ENCODE peak calls at places on chromosomes 16 and 17, in five cellular contexts. Z, I, P, Y and A are unnamed samples.

GRCh38 chr16:75733305-75734141 is 7.2 kb upstream of the CPHXL start:
- DNase-seq in P (no peak), Y (no peak), Z (no peak), I (no peak), A (no peak)

GRCh38 chr16:89828870-89829629 is 775 bp downstream of the SPIRE2 start:
- DNase-seq in I (no peak), Y (no peak), P (no peak), Z (no peak), A (no peak)

GRCh38 chr17:21030375-21030774 is 12.4 kb downstream of the USP22 start:
- DNase-seq in P (no peak), Z (no peak), I (no peak), Y (no peak), A (no peak)

GRCh38 chr16:81473066-81473488 is 28.5 kb downstream of the CMIP start:
- DNase-seq in Y (peak; percentile 13), Z (no peak), I (no peak), P (no peak), A (no peak)

GRCh38 chr17:34579017-34579946 is at the start of gene TMEM132E:
- DNase-seq in I (peak; percentile 82), Y (peak; percentile 37), P (peak; percentile 73), Z (peak; percentile 29), A (no peak)

GRCh38 chr17:3827124-3827773 is 18.8 kb downstream of the NCBP3 start:
- DNase-seq in Y (no peak), Z (peak; percentile 25), I (no peak), P (no peak), A (peak; percentile 51)

GRCh38 chr17:72400863-72401262 is 280.0 kb downstream of the SOX9 start:
- DNase-seq in I (no peak), Z (no peak), Y (no peak), P (no peak), A (no peak)

GRCh38 chr17:6346387-6346786 is 88.5 kb downstream of the AIPL1 start:
- DNase-seq in I (no peak), Z (no peak), Y (no peak), P (no peak), A (no peak)

GRCh38 chr16:88966986-88967799 is 9.8 kb downstream of the CBFA2T3 start:
- DNase-seq in Z (no peak), Y (no peak), I (peak; percentile 74), P (no peak), A (no peak)

GRCh38 chr17:45227101-45227591 is 5.5 kb downstream of the FMNL1 start:
- DNase-seq in P (no peak), Y (no peak), Z (no peak), I (peak; percentile 54), A (no peak)

GRCh38 chr17:56699186-56699895 is 105.8 kb downstream of the NOG start:
- DNase-seq in I (peak; percentile 83), Z (peak; percentile 11), Y (peak; percentile 19), P (peak; percentile 64), A (no peak)

GRCh38 chr16:89909777-89910716 is 8.6 kb upstream of the MC1R start:
- DNase-seq in Z (peak; percentile 80), P (peak; percentile 84), I (peak; percentile 92), Y (peak; percentile 82), A (peak; percentile 58)

DNA sequence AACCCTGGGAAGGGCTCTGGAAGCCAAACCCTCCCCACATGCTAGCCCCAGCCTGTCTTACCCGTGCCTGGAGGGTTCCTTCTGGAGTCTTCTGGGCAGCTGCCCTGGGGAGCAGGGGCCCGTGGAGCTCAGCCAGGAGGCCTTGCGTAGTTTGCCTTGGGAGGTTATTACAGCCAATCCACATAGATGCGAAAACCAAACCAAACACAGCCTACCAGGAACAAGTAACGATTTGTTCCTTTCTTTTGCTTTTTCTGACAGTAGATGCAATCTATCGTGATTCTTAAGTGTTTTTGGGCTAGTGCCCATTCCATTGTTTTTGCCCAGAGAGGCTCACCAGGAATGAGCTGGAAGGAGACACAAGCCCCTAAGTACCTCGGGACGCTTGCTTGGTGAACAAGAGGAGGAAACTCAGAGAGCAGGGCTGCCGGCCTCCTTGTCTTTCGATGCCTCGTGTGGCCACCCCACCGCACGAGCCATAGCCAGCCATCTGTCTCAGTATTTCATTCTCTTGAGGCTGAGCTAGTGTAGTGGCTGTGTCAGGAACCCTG is 102.7 kb upstream of the NOL11 start:
- DNase-seq in I (no peak), Z (no peak), Y (no peak), P (no peak), A (no peak)
- TF ChIP-seq CTCF in I (no peak), Z (no peak), Y (no peak), P (no peak), A (no peak)

GRCh38 chr17:4858880-4859260 is 25.7 kb downstream of the MINK1 start:
- DNase-seq in I (no peak), P (peak; percentile 73), Z (peak; percentile 67), Y (peak; percentile 63), A (no peak)

GRCh38 chr17:4856937-4857314 is 23.8 kb downstream of the MINK1 start:
- DNase-seq in Z (no peak), Y (no peak), I (no peak), P (no peak), A (no peak)

GRCh38 chr17:4859816-4860625 is 26.9 kb downstream of the MINK1 start:
- DNase-seq in P (no peak), Z (no peak), I (no peak), Y (no peak), A (no peak)

GRCh38 chr17:4856271-4856936 is 23.3 kb downstream of the MINK1 start:
- DNase-seq in Y (no peak), Z (no peak), I (no peak), P (no peak), A (no peak)

GRCh38 chr17:4858068-4858879 is 25.1 kb downstream of the MINK1 start:
- DNase-seq in I (no peak), Y (no peak), P (no peak), Z (peak; percentile 61), A (no peak)
- H3K27me3 ChIP-seq in I (no peaks in the 10 kb centered on the region), Y (no peaks in the 10 kb centered on the region), P (no peaks in the 10 kb centered on the region), Z (no peaks in the 10 kb centered on the region), A (no peaks in the 10 kb centered on the region)

GRCh38 chr16:35249051-35249450 is 1789.6 kb downstream of the TP53TG3F start:
- DNase-seq in I (no peak), Z (no peak), Y (no peak), P (no peak), A (no peak)
- H3K9me3 ChIP-seq in I (no peaks in the 10 kb centered on the region), Z (no peaks in the 10 kb centered on the region), Y (peaks cover 13% of the 10 kb centered on the region), P (no peaks in the 10 kb centered on the region), A (peaks cover 14% of the 10 kb centered on the region)

DNA sequence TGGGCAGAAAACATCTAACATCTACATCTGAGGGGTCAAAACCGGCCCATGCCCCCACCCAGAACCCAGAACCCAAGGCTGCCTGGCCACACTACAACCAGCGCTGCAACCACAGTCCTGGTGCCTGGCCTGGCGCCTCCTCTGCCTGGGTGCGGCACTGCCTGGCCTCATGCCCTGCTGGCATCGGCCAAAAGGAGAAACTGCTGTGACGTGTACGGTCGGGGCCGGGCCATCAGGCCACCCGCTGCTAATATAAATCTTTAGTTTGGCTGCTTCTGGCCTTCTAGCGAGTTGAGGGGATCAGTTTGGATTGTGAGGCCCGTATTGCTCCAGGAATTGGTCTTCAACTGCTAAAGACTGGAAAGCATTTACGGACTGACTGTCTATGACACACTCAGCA is 22.8 kb downstream of the TMEM204 start:
- DNase-seq in I (peak; percentile 74), Y (no peak), Z (no peak), P (no peak), A (no peak)
- TF ChIP-seq CTCF in I (no peak), Y (no peak), Z (no peak), P (no peak), A (no peak)

GRCh38 chr17:36936455-36936934 is 780 bp upstream of the LHX1 start:
- DNase-seq in P (no peak), Z (no peak), I (no peak), Y (no peak), A (no peak)

GRCh38 chr17:36937001-36937960 is at the start of gene LHX1:
- DNase-seq in I (no peak), P (no peak), Z (no peak), Y (no peak), A (no peak)

GRCh38 chr17:36934144-36934758 is 3.0 kb upstream of the LHX1 start:
- DNase-seq in I (no peak), Z (no peak), Y (no peak), P (peak; percentile 63), A (no peak)

GRCh38 chr17:36934759-36935630 is 2.3 kb upstream of the LHX1 start:
- DNase-seq in Y (no peak), Z (no peak), P (peak; percentile 65), I (peak; percentile 78), A (no peak)

GRCh38 chr17:36935681-36936454 is 1.4 kb upstream of the LHX1 start:
- DNase-seq in I (no peak), Z (no peak), Y (no peak), P (no peak), A (no peak)
- H3K27me3 ChIP-seq in I (peaks cover 100% of the 10 kb centered on the region), Z (peaks cover 100% of the 10 kb centered on the region), Y (peaks cover 100% of the 10 kb centered on the region), P (no peaks in the 10 kb centered on the region), A (peaks cover 98% of the 10 kb centered on the region)

GRCh38 chr17:28404007-28404406 is 2.0 kb downstream of the SLC46A1 start:
- DNase-seq in I (no peak), P (no peak), Y (no peak), Z (no peak), A (no peak)

GRCh38 chr17:28405632-28406477 is at the start of gene SLC46A1:
- DNase-seq in Y (peak; percentile 64), I (peak; percentile 91), P (peak; percentile 81), Z (peak; percentile 61), A (no peak)

GRCh38 chr17:28406478-28406824 is 439 bp upstream of the SLC46A1 start:
- DNase-seq in Z (no peak), I (no peak), P (no peak), Y (no peak), A (no peak)

GRCh38 chr17:28404461-28404811 is 1.6 kb downstream of the SLC46A1 start:
- DNase-seq in I (no peak), Y (no peak), P (no peak), Z (no peak), A (no peak)

DNA sequence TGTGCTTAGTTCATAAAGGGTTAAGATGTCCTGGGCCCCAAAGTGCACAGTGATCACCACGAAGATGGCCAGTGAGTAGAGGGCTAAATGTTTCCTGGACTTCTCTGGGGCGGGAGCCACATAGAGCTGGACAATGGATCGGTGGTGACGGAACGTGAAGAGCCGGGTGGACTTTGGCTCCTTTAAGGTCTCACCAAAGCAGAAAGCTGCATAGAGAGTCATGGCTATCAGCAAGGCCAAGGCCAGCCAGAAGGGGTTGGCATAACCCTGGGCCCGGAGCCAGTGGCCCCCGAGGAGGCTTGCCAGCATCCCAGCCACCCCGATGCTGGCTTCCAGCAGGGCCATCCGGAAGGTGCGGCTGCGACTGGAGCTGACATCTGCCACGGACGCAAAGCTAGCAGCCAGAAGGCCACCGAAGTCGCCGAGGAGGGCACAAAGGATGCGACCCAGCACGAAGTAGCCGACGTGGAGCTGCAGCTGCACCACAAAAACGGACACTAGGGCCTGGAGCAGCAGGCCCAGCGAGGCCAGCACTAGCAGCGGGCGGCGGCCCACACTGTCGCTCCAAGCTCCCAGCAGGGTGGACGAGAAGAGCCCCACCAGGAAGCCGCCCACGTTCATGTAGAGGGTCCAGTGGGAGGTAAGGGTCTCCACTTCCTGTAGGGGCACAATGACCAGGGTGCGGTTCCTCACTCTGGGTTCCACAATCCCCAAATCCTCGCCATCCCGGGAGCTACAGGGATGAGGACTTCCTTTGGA is 1.0 kb downstream of the SLC46A1 start:
- DNase-seq in P (peak; percentile 75), Z (no peak), I (no peak), Y (no peak), A (no peak)
- H3K9me3 ChIP-seq in P (no peaks in the 10 kb centered on the region), Z (no peaks in the 10 kb centered on the region), I (no peaks in the 10 kb centered on the region), Y (no peaks in the 10 kb centered on the region), A (no peaks in the 10 kb centered on the region)